ENCODE peak calls at places on chromosome 2, in five cellular contexts. R is T-helper 9 cell; J is activated CD4-positive, alpha-beta T cell treated with anti-CD3 and anti-CD28 coated beads, Interleukin-2, amount 50 U/mL, for 1 hour; O is astrocyte of the spinal cord; M is stimulated activated naive CD8-positive, alpha-beta T cell treated with anti-CD3 and anti-CD28 coated beads, Interleukin-15, Interleukin-2, amounts not matched to agents 100 U/mL and 50 U/mL, for 24 hours. A is an unnamed sample.

GRCh38 chr2:9707008-9707407 is 76.2 kb upstream of the YWHAQ start:
- DNase-seq in J (no peak), R (no peak), O (no peak), M (no peak), A (no peak)

GRCh38 chr2:231666171-231667095 is 41.9 kb upstream of the PTMA start:
- DNase-seq in O (peak; percentile 90), R (no peak), M (peak; percentile 36), J (no peak), A (peak; percentile 52)

GRCh38 chr2:69957970-69958369 is 3.5 kb downstream of the ASPRV1 start:
- DNase-seq in J (no peak), O (no peak), R (no peak), M (no peak), A (no peak)

GRCh38 chr2:40434638-40435296 is 17.1 kb downstream of the SLC8A1 start:
- DNase-seq in M (no peak), O (peak; percentile 91), R (no peak), J (no peak), A (no peak)

GRCh38 chr2:112010751-112011150 is 44.3 kb upstream of the TMEM87B start:
- DNase-seq in M (no peak), J (no peak), O (no peak), R (no peak), A (no peak)

GRCh38 chr2:196592912-196593881 is 46.3 kb upstream of the CCDC150 start:
- DNase-seq in R (no peak), J (no peak), O (peak; percentile 53), M (peak; percentile 35), A (peak; percentile 67)

GRCh38 chr2:234290671-234291070 is 206.2 kb downstream of the ARL4C start:
- DNase-seq in M (peak; percentile 77), J (peak; percentile 77), R (peak; percentile 70), O (no peak), A (no peak)

GRCh38 chr2:219477815-219478214 is 20.9 kb upstream of the GMPPA start:
- DNase-seq in M (no peak), J (no peak), R (no peak), O (no peak), A (no peak)

GRCh38 chr2:222284466-222284865 is 14.3 kb downstream of the PAX3 start:
- DNase-seq in M (no peak), R (no peak), J (no peak), O (no peak), A (no peak)